ENCODE peak calls at places on chromosome 9, in eight cellular contexts. U, Y, J, N, W, O, X and C are unnamed samples.
A peak's percentile ranks its signal among the peaks of the same experiment; 100 is the strongest.

GRCh38 chr9:36041491-36041890 is 4.8 kb downstream of the RECK start:
- DNase-seq in U (no peak), Y (no peak), J (no peak), N (no peak), W (no peak), O (no peak), X (no peak), C (no peak)

GRCh38 chr9:124037790-124038189 is 26.2 kb downstream of the LHX2 start:
- DNase-seq in U (no peak), Y (no peak), J (no peak), N (no peak), W (no peak), O (no peak), X (no peak), C (no peak)

GRCh38 chr9:133512253-133513213 is 12.2 kb downstream of the MYMK start:
- DNase-seq in U (no peak), Y (no peak), J (no peak), N (no peak), W (no peak), O (peak; percentile 1), X (no peak), C (no peak)

GRCh38 chr9:110828148-110828730 is 159.6 kb downstream of the MUSK start:
- DNase-seq in U (no peak), Y (no peak), J (no peak), N (peak; percentile 68), W (peak; percentile 69), O (peak; percentile 23), X (peak; percentile 55), C (peak; percentile 17)

GRCh38 chr9:136997830-136998234 is 1.5 kb upstream of the CLIC3 start:
- DNase-seq in U (no peak), Y (no peak), J (no peak), N (no peak), W (no peak), O (no peak), X (no peak), C (no peak)

GRCh38 chr9:16825971-16826370 is 44.5 kb downstream of the BNC2 start:
- DNase-seq in U (no peak), Y (no peak), J (no peak), N (peak; percentile 51), W (peak; percentile 73), O (no peak), X (no peak), C (peak; percentile 94)

GRCh38 chr9:133114451-133114885 is 6.6 kb downstream of the RALGDS start:
- DNase-seq in U (no peak), Y (no peak), J (no peak), N (no peak), W (peak; percentile 47), O (peak; percentile 67), X (no peak), C (peak; percentile 58)

GRCh38 chr9:107858260-107858659 is 368.7 kb upstream of the KLF4 start:
- DNase-seq in U (no peak), Y (no peak), J (no peak), N (no peak), W (no peak), O (no peak), X (no peak), C (no peak)

GRCh38 chr9:134984372-134985240 is 66.9 kb upstream of the FCN1 start:
- DNase-seq in U (no peak), Y (no peak), J (no peak), N (no peak), W (no peak), O (no peak), X (no peak), C (no peak)

GRCh38 chr9:137492464-137493162 is 33.5 kb upstream of the NSMF start:
- DNase-seq in U (no peak), Y (no peak), J (no peak), N (no peak), W (no peak), O (no peak), X (no peak), C (no peak)

GRCh38 chr9:104927912-104928740 is at the start of gene ABCA1:
- DNase-seq in U (no peak), Y (peak; percentile 30), J (peak; percentile 89), N (peak; percentile 93), W (peak; percentile 87), O (peak; percentile 93), X (peak; percentile 86), C (peak; percentile 93)

GRCh38 chr9:137168907-137169763 is 716 bp downstream of the LRRC26 start:
- DNase-seq in U (no peak), Y (no peak), J (peak; percentile 34), N (no peak), W (peak; percentile 18), O (no peak), X (no peak), C (peak; percentile 29)

GRCh38 chr9:69637801-69638200 is 34.4 kb downstream of the APBA1 start:
- DNase-seq in U (no peak), Y (no peak), J (no peak), N (peak; percentile 70), W (peak; percentile 58), O (no peak), X (no peak), C (peak; percentile 48)

GRCh38 chr9:127801955-127802575 is 617 bp upstream of the FPGS start:
- DNase-seq in U (no peak), Y (no peak), J (no peak), N (peak; percentile 73), W (peak; percentile 57), O (no peak), X (peak; percentile 64), C (peak; percentile 74)

GRCh38 chr9:135242406-135242805 is 154.9 kb downstream of the OLFM1 start:
- DNase-seq in U (no peak), Y (no peak), J (no peak), N (no peak), W (no peak), O (peak; percentile 4), X (no peak), C (no peak)

GRCh38 chr9:134487066-134487710 is 154.4 kb upstream of the COL5A1 start:
- DNase-seq in U (no peak), Y (no peak), J (no peak), N (no peak), W (no peak), O (no peak), X (no peak), C (no peak)

GRCh38 chr9:130689937-130690700 is 3.5 kb upstream of the EXOSC2 start:
- DNase-seq in U (no peak), Y (no peak), J (no peak), N (peak; percentile 95), W (peak; percentile 99), O (peak; percentile 44), X (peak; percentile 75), C (peak; percentile 72)

GRCh38 chr9:128203842-128204551 is 818 bp downstream of the DNM1 start:
- DNase-seq in U (no peak), Y (no peak), J (peak; percentile 22), N (no peak), W (peak; percentile 26), O (peak; percentile 41), X (peak; percentile 52), C (peak; percentile 58)

GRCh38 chr9:82488702-82489578 is 500.4 kb downstream of the SPATA31D1 start:
- DNase-seq in U (no peak), Y (no peak), J (no peak), N (peak; percentile 68), W (peak; percentile 97), O (no peak), X (no peak), C (no peak)

GRCh38 chr9:131732636-131733340 is 7.1 kb downstream of the RAPGEF1 start:
- DNase-seq in U (no peak), Y (peak; percentile 53), J (no peak), N (no peak), W (no peak), O (no peak), X (no peak), C (no peak)

GRCh38 chr9:135213566-135213965 is 126.1 kb downstream of the OLFM1 start:
- DNase-seq in U (no peak), Y (no peak), J (no peak), N (no peak), W (no peak), O (no peak), X (no peak), C (no peak)

GRCh38 chr9:96605328-96605727 is 14.3 kb downstream of the CDC14B start:
- DNase-seq in U (no peak), Y (no peak), J (peak; percentile 7), N (no peak), W (no peak), O (no peak), X (no peak), C (peak; percentile 37)

GRCh38 chr9:113468716-113469448 is 5.4 kb downstream of the RGS3 start:
- DNase-seq in U (no peak), Y (no peak), J (no peak), N (no peak), W (peak; percentile 34), O (no peak), X (no peak), C (no peak)

GRCh38 chr9:32764139-32764538 is 19.2 kb upstream of the TMEM215 start:
- DNase-seq in U (no peak), Y (no peak), J (no peak), N (no peak), W (no peak), O (no peak), X (no peak), C (no peak)

GRCh38 chr9:124040935-124041816 is 29.6 kb downstream of the LHX2 start:
- DNase-seq in U (no peak), Y (no peak), J (peak; percentile 74), N (no peak), W (no peak), O (peak; percentile 51), X (peak; percentile 24), C (no peak)

GRCh38 chr9:134226221-134226930 is 62.0 kb upstream of the RNU6ATAC start:
- DNase-seq in U (no peak), Y (no peak), J (no peak), N (peak; percentile 62), W (peak; percentile 76), O (no peak), X (no peak), C (peak; percentile 97)